ENCODE peak calls at places on chromosomes 2 and 18, in ten cellular contexts. One of them, this sample, is unnamed.

GRCh38 chr2:220224711-220225519 is 597.5 kb downstream of the SLC4A3 start:
- DNase-seq in WTC11: no peak
- DNase-seq in activated naive CD4-positive, alpha-beta T cell treated with anti-CD3 and anti-CD28 coated beads for 36 hours: no peak
- DNase-seq in EL: peak; percentile 97
- DNase-seq in IMR-90: peak; percentile 89
- DNase-seq in naive thymus-derived CD4-positive, alpha-beta T cell: no peak
- DNase-seq in dorsolateral prefrontal cortex: no peak
- DNase-seq in cardiac fibroblast: peak; percentile 46
- DNase-seq in HTR-8/SVneo: peak; percentile 53
- DNase-seq in NCI-H446 treated with DMSO at 0.1 percent for 48 hours: no peak
- DNase-seq in this sample: peak; percentile 66

GRCh38 chr2:41741951-41742563 is 305.8 kb upstream of the PKDCC start:
- DNase-seq in WTC11: no peak
- DNase-seq in activated naive CD4-positive, alpha-beta T cell treated with anti-CD3 and anti-CD28 coated beads for 36 hours: no peak
- DNase-seq in EL: no peak
- DNase-seq in IMR-90: no peak
- DNase-seq in naive thymus-derived CD4-positive, alpha-beta T cell: no peak
- DNase-seq in dorsolateral prefrontal cortex: no peak
- DNase-seq in cardiac fibroblast: no peak
- DNase-seq in HTR-8/SVneo: no peak
- DNase-seq in NCI-H446 treated with DMSO at 0.1 percent for 48 hours: no peak
- DNase-seq in this sample: no peak

GRCh38 chr18:63177822-63178525 is 141.6 kb downstream of the BCL2 start:
- DNase-seq in WTC11: no peak
- DNase-seq in activated naive CD4-positive, alpha-beta T cell treated with anti-CD3 and anti-CD28 coated beads for 36 hours: no peak
- DNase-seq in EL: no peak
- DNase-seq in IMR-90: no peak
- DNase-seq in naive thymus-derived CD4-positive, alpha-beta T cell: no peak
- DNase-seq in dorsolateral prefrontal cortex: no peak
- DNase-seq in cardiac fibroblast: no peak
- DNase-seq in HTR-8/SVneo: no peak
- DNase-seq in NCI-H446 treated with DMSO at 0.1 percent for 48 hours: no peak
- DNase-seq in this sample: no peak

GRCh38 chr2:33321236-33321731 is 155.2 kb upstream of the RASGRP3 start:
- DNase-seq in WTC11: no peak
- DNase-seq in activated naive CD4-positive, alpha-beta T cell treated with anti-CD3 and anti-CD28 coated beads for 36 hours: peak; percentile 29
- DNase-seq in EL: peak; percentile 78
- DNase-seq in IMR-90: peak; percentile 77
- DNase-seq in naive thymus-derived CD4-positive, alpha-beta T cell: no peak
- DNase-seq in dorsolateral prefrontal cortex: no peak
- DNase-seq in cardiac fibroblast: peak; percentile 37
- DNase-seq in HTR-8/SVneo: peak; percentile 30
- DNase-seq in NCI-H446 treated with DMSO at 0.1 percent for 48 hours: no peak
- DNase-seq in this sample: peak; percentile 13

GRCh38 chr2:43541165-43541564 is 54.7 kb downstream of the THADA start:
- DNase-seq in WTC11: no peak
- DNase-seq in activated naive CD4-positive, alpha-beta T cell treated with anti-CD3 and anti-CD28 coated beads for 36 hours: no peak
- DNase-seq in EL: no peak
- DNase-seq in IMR-90: peak; percentile 14
- DNase-seq in naive thymus-derived CD4-positive, alpha-beta T cell: no peak
- DNase-seq in dorsolateral prefrontal cortex: no peak
- DNase-seq in cardiac fibroblast: no peak
- DNase-seq in HTR-8/SVneo: no peak
- DNase-seq in NCI-H446 treated with DMSO at 0.1 percent for 48 hours: no peak
- DNase-seq in this sample: peak; percentile 94

GRCh38 chr2:181258761-181259160 is 198.4 kb upstream of the ITGA4 start:
- DNase-seq in WTC11: no peak
- DNase-seq in activated naive CD4-positive, alpha-beta T cell treated with anti-CD3 and anti-CD28 coated beads for 36 hours: no peak
- DNase-seq in EL: peak; percentile 87
- DNase-seq in IMR-90: peak; percentile 40
- DNase-seq in naive thymus-derived CD4-positive, alpha-beta T cell: no peak
- DNase-seq in dorsolateral prefrontal cortex: no peak
- DNase-seq in cardiac fibroblast: peak; percentile 50
- DNase-seq in HTR-8/SVneo: peak; percentile 11
- DNase-seq in NCI-H446 treated with DMSO at 0.1 percent for 48 hours: peak; percentile 43
- DNase-seq in this sample: no peak

GRCh38 chr2:8171608-8172007 is 510.2 kb upstream of the ID2 start:
- DNase-seq in WTC11: no peak
- DNase-seq in activated naive CD4-positive, alpha-beta T cell treated with anti-CD3 and anti-CD28 coated beads for 36 hours: no peak
- DNase-seq in EL: peak; percentile 27
- DNase-seq in IMR-90: no peak
- DNase-seq in naive thymus-derived CD4-positive, alpha-beta T cell: no peak
- DNase-seq in dorsolateral prefrontal cortex: no peak
- DNase-seq in cardiac fibroblast: peak; percentile 51
- DNase-seq in HTR-8/SVneo: no peak
- DNase-seq in NCI-H446 treated with DMSO at 0.1 percent for 48 hours: no peak
- DNase-seq in this sample: no peak

GRCh38 chr18:49094979-49095632 is 144.3 kb upstream of the SMAD7 start:
- DNase-seq in WTC11: no peak
- DNase-seq in activated naive CD4-positive, alpha-beta T cell treated with anti-CD3 and anti-CD28 coated beads for 36 hours: no peak
- DNase-seq in EL: peak; percentile 83
- DNase-seq in IMR-90: peak; percentile 92
- DNase-seq in naive thymus-derived CD4-positive, alpha-beta T cell: no peak
- DNase-seq in dorsolateral prefrontal cortex: no peak
- DNase-seq in cardiac fibroblast: peak; percentile 76
- DNase-seq in HTR-8/SVneo: peak; percentile 20
- DNase-seq in NCI-H446 treated with DMSO at 0.1 percent for 48 hours: no peak
- DNase-seq in this sample: peak; percentile 85

GRCh38 chr18:34866739-34867138 is 156.6 kb downstream of the DTNA start:
- DNase-seq in WTC11: no peak
- DNase-seq in activated naive CD4-positive, alpha-beta T cell treated with anti-CD3 and anti-CD28 coated beads for 36 hours: no peak
- DNase-seq in EL: peak; percentile 17
- DNase-seq in IMR-90: peak; percentile 30
- DNase-seq in naive thymus-derived CD4-positive, alpha-beta T cell: no peak
- DNase-seq in dorsolateral prefrontal cortex: no peak
- DNase-seq in cardiac fibroblast: peak; percentile 34
- DNase-seq in HTR-8/SVneo: no peak
- DNase-seq in NCI-H446 treated with DMSO at 0.1 percent for 48 hours: no peak
- DNase-seq in this sample: peak; percentile 19

GRCh38 chr2:179467927-179468326 is 203.3 kb upstream of the SESTD1 start:
- DNase-seq in WTC11: no peak
- DNase-seq in activated naive CD4-positive, alpha-beta T cell treated with anti-CD3 and anti-CD28 coated beads for 36 hours: no peak
- DNase-seq in EL: no peak
- DNase-seq in IMR-90: no peak
- DNase-seq in naive thymus-derived CD4-positive, alpha-beta T cell: no peak
- DNase-seq in dorsolateral prefrontal cortex: no peak
- DNase-seq in cardiac fibroblast: no peak
- DNase-seq in HTR-8/SVneo: no peak
- DNase-seq in NCI-H446 treated with DMSO at 0.1 percent for 48 hours: no peak
- DNase-seq in this sample: no peak

GRCh38 chr2:179862898-179863458 is 1.6 kb upstream of the ZNF385B start:
- DNase-seq in WTC11: no peak
- DNase-seq in activated naive CD4-positive, alpha-beta T cell treated with anti-CD3 and anti-CD28 coated beads for 36 hours: no peak
- DNase-seq in EL: no peak
- DNase-seq in IMR-90: no peak
- DNase-seq in naive thymus-derived CD4-positive, alpha-beta T cell: no peak
- DNase-seq in dorsolateral prefrontal cortex: no peak
- DNase-seq in cardiac fibroblast: no peak
- DNase-seq in HTR-8/SVneo: no peak
- DNase-seq in NCI-H446 treated with DMSO at 0.1 percent for 48 hours: no peak
- DNase-seq in this sample: no peak

GRCh38 chr2:154724194-154724797 is 25.8 kb downstream of the KCNJ3 start:
- DNase-seq in WTC11: no peak
- DNase-seq in activated naive CD4-positive, alpha-beta T cell treated with anti-CD3 and anti-CD28 coated beads for 36 hours: no peak
- DNase-seq in EL: no peak
- DNase-seq in IMR-90: no peak
- DNase-seq in naive thymus-derived CD4-positive, alpha-beta T cell: no peak
- DNase-seq in dorsolateral prefrontal cortex: no peak
- DNase-seq in cardiac fibroblast: no peak
- DNase-seq in HTR-8/SVneo: no peak
- DNase-seq in NCI-H446 treated with DMSO at 0.1 percent for 48 hours: no peak
- DNase-seq in this sample: no peak

GRCh38 chr2:165407464-165407863 is 62.0 kb upstream of the CSRNP3 start:
- DNase-seq in WTC11: no peak
- DNase-seq in activated naive CD4-positive, alpha-beta T cell treated with anti-CD3 and anti-CD28 coated beads for 36 hours: no peak
- DNase-seq in EL: no peak
- DNase-seq in IMR-90: no peak
- DNase-seq in naive thymus-derived CD4-positive, alpha-beta T cell: no peak
- DNase-seq in dorsolateral prefrontal cortex: no peak
- DNase-seq in cardiac fibroblast: no peak
- DNase-seq in HTR-8/SVneo: no peak
- DNase-seq in NCI-H446 treated with DMSO at 0.1 percent for 48 hours: no peak
- DNase-seq in this sample: no peak

GRCh38 chr2:208172125-208172524 is 8.7 kb upstream of the CRYGA start:
- DNase-seq in WTC11: no peak
- DNase-seq in activated naive CD4-positive, alpha-beta T cell treated with anti-CD3 and anti-CD28 coated beads for 36 hours: no peak
- DNase-seq in EL: no peak
- DNase-seq in IMR-90: no peak
- DNase-seq in naive thymus-derived CD4-positive, alpha-beta T cell: no peak
- DNase-seq in dorsolateral prefrontal cortex: no peak
- DNase-seq in cardiac fibroblast: no peak
- DNase-seq in HTR-8/SVneo: no peak
- DNase-seq in NCI-H446 treated with DMSO at 0.1 percent for 48 hours: no peak
- DNase-seq in this sample: no peak

GRCh38 chr2:231644426-231644825 is 51.8 kb downstream of the TEX44 start:
- DNase-seq in WTC11: no peak
- DNase-seq in activated naive CD4-positive, alpha-beta T cell treated with anti-CD3 and anti-CD28 coated beads for 36 hours: no peak
- DNase-seq in EL: no peak
- DNase-seq in IMR-90: no peak
- DNase-seq in naive thymus-derived CD4-positive, alpha-beta T cell: no peak
- DNase-seq in dorsolateral prefrontal cortex: no peak
- DNase-seq in cardiac fibroblast: no peak
- DNase-seq in HTR-8/SVneo: no peak
- DNase-seq in NCI-H446 treated with DMSO at 0.1 percent for 48 hours: no peak
- DNase-seq in this sample: no peak

GRCh38 chr2:140440815-140441214 is 1660.6 kb upstream of the NXPH2 start:
- DNase-seq in WTC11: no peak
- DNase-seq in activated naive CD4-positive, alpha-beta T cell treated with anti-CD3 and anti-CD28 coated beads for 36 hours: no peak
- DNase-seq in EL: no peak
- DNase-seq in IMR-90: no peak
- DNase-seq in naive thymus-derived CD4-positive, alpha-beta T cell: no peak
- DNase-seq in dorsolateral prefrontal cortex: no peak
- DNase-seq in cardiac fibroblast: no peak
- DNase-seq in HTR-8/SVneo: no peak
- DNase-seq in NCI-H446 treated with DMSO at 0.1 percent for 48 hours: no peak
- DNase-seq in this sample: no peak

GRCh38 chr2:56476509-56477071 is 292.8 kb downstream of the CCDC85A start:
- DNase-seq in WTC11: no peak
- DNase-seq in activated naive CD4-positive, alpha-beta T cell treated with anti-CD3 and anti-CD28 coated beads for 36 hours: no peak
- DNase-seq in EL: no peak
- DNase-seq in IMR-90: no peak
- DNase-seq in naive thymus-derived CD4-positive, alpha-beta T cell: no peak
- DNase-seq in dorsolateral prefrontal cortex: no peak
- DNase-seq in cardiac fibroblast: no peak
- DNase-seq in HTR-8/SVneo: no peak
- DNase-seq in NCI-H446 treated with DMSO at 0.1 percent for 48 hours: peak; percentile 14
- DNase-seq in this sample: no peak

GRCh38 chr2:199603748-199604291 is 146.1 kb upstream of the SATB2 start:
- DNase-seq in WTC11: peak; percentile 29
- DNase-seq in activated naive CD4-positive, alpha-beta T cell treated with anti-CD3 and anti-CD28 coated beads for 36 hours: no peak
- DNase-seq in EL: peak; percentile 24
- DNase-seq in IMR-90: no peak
- DNase-seq in naive thymus-derived CD4-positive, alpha-beta T cell: no peak
- DNase-seq in dorsolateral prefrontal cortex: no peak
- DNase-seq in cardiac fibroblast: no peak
- DNase-seq in HTR-8/SVneo: no peak
- DNase-seq in NCI-H446 treated with DMSO at 0.1 percent for 48 hours: no peak
- DNase-seq in this sample: no peak

GRCh38 chr2:39730685-39731302 is 48.3 kb downstream of the THUMPD2 start:
- DNase-seq in WTC11: no peak
- DNase-seq in activated naive CD4-positive, alpha-beta T cell treated with anti-CD3 and anti-CD28 coated beads for 36 hours: no peak
- DNase-seq in EL: peak; percentile 37
- DNase-seq in IMR-90: peak; percentile 35
- DNase-seq in naive thymus-derived CD4-positive, alpha-beta T cell: no peak
- DNase-seq in dorsolateral prefrontal cortex: no peak
- DNase-seq in cardiac fibroblast: peak; percentile 37
- DNase-seq in HTR-8/SVneo: peak; percentile 32
- DNase-seq in NCI-H446 treated with DMSO at 0.1 percent for 48 hours: no peak
- DNase-seq in this sample: peak; percentile 53

GRCh38 chr18:80046961-80047541 is 12.8 kb downstream of the RBFA start:
- DNase-seq in WTC11: no peak
- DNase-seq in activated naive CD4-positive, alpha-beta T cell treated with anti-CD3 and anti-CD28 coated beads for 36 hours: no peak
- DNase-seq in EL: no peak
- DNase-seq in IMR-90: no peak
- DNase-seq in naive thymus-derived CD4-positive, alpha-beta T cell: no peak
- DNase-seq in dorsolateral prefrontal cortex: no peak
- DNase-seq in cardiac fibroblast: no peak
- DNase-seq in HTR-8/SVneo: no peak
- DNase-seq in NCI-H446 treated with DMSO at 0.1 percent for 48 hours: no peak
- DNase-seq in this sample: no peak

GRCh38 chr2:200172944-200173481 is 133.5 kb upstream of the SPATS2L start:
- DNase-seq in WTC11: no peak
- DNase-seq in activated naive CD4-positive, alpha-beta T cell treated with anti-CD3 and anti-CD28 coated beads for 36 hours: no peak
- DNase-seq in EL: peak; percentile 61
- DNase-seq in IMR-90: peak; percentile 43
- DNase-seq in naive thymus-derived CD4-positive, alpha-beta T cell: no peak
- DNase-seq in dorsolateral prefrontal cortex: no peak
- DNase-seq in cardiac fibroblast: peak; percentile 43
- DNase-seq in HTR-8/SVneo: no peak
- DNase-seq in NCI-H446 treated with DMSO at 0.1 percent for 48 hours: no peak
- DNase-seq in this sample: no peak